ENCODE peak calls at places on chromosomes 1 and 21, in seven cellular contexts. G is esophagus squamous epithelium; L is right lobe of liver; I is upper lobe of left lung; V is CD8-positive, alpha-beta T cell; U is fibroblast of lung; Y is CD8-positive, alpha-beta memory T cell. B is an unnamed sample.

GRCh38 chr1:31297273-31298247 is 728 bp downstream of the ZCCHC17 start:
- DNase-seq in G (no peak), L (no peak), I (no peak), V (no peak), U (peak; percentile 11), Y (no peak), B (no peak)

GRCh38 chr1:32334864-32335618 is 992 bp downstream of the MARCKSL1 start:
- DNase-seq in G (no peak), L (peak; percentile 68), I (peak; percentile 48), V (peak; percentile 73), U (peak; percentile 36), Y (peak; percentile 72), B (peak; percentile 84)

GRCh38 chr1:218350909-218351616 is 5.9 kb downstream of the TGFB2 start:
- DNase-seq in G (no peak), L (no peak), I (no peak), V (no peak), U (peak; percentile 79), Y (no peak), B (no peak)

GRCh38 chr21:14878971-14879370 is 185.8 kb downstream of the NRIP1 start:
- DNase-seq in G (no peak), L (no peak), I (no peak), V (no peak), U (no peak), Y (no peak), B (no peak)

GRCh38 chr1:19100008-19100407 is 110.1 kb downstream of the UBR4 start:
- DNase-seq in G (no peak), L (no peak), I (no peak), V (no peak), U (no peak), Y (no peak), B (no peak)

GRCh38 chr1:151539321-151540020 is 638 bp upstream of the TUFT1 start:
- DNase-seq in G (peak; percentile 26), L (peak; percentile 91), I (peak; percentile 92), V (peak; percentile 29), U (peak; percentile 98), Y (no peak), B (peak; percentile 96)

GRCh38 chr21:35882791-35883240 is 177.5 kb downstream of the SETD4 start:
- DNase-seq in G (no peak), L (no peak), I (no peak), V (no peak), U (peak; percentile 37), Y (no peak), B (peak; percentile 13)

GRCh38 chr1:113178522-113178921 is 105.5 kb downstream of the LRIG2 start:
- DNase-seq in G (no peak), L (no peak), I (no peak), V (no peak), U (no peak), Y (no peak), B (no peak)

GRCh38 chr21:45074818-45075605 is 632 bp downstream of the ADARB1 start:
- DNase-seq in G (no peak), L (peak; percentile 54), I (no peak), V (peak; percentile 16), U (no peak), Y (no peak), B (no peak)

GRCh38 chr1:32863516-32864245 is 7.0 kb downstream of the FNDC5 start:
- DNase-seq in G (no peak), L (no peak), I (no peak), V (no peak), U (no peak), Y (no peak), B (no peak)

GRCh38 chr1:172533511-172534116 is 664 bp downstream of the SUCO start:
- DNase-seq in G (peak; percentile 16), L (peak; percentile 22), I (peak; percentile 46), V (peak; percentile 29), U (peak; percentile 30), Y (peak; percentile 55), B (no peak)

GRCh38 chr1:208122612-208123358 is 121.4 kb downstream of the PLXNA2 start:
- DNase-seq in G (no peak), L (no peak), I (no peak), V (no peak), U (no peak), Y (no peak), B (no peak)

GRCh38 chr1:225342695-225343094 is 85.1 kb downstream of the LBR start:
- DNase-seq in G (no peak), L (no peak), I (no peak), V (no peak), U (no peak), Y (no peak), B (no peak)

GRCh38 chr1:183180634-183181056 is 5.4 kb upstream of the LAMC2 start:
- DNase-seq in G (no peak), L (no peak), I (peak; percentile 58), V (no peak), U (peak; percentile 49), Y (no peak), B (peak; percentile 21)

GRCh38 chr1:26529655-26530539 is at the start of gene RPS6KA1:
- DNase-seq in G (no peak), L (peak; percentile 85), I (peak; percentile 84), V (peak; percentile 62), U (peak; percentile 15), Y (peak; percentile 66), B (peak; percentile 67)

GRCh38 chr1:174364996-174365760 is 82.6 kb upstream of the GPR52 start:
- DNase-seq in G (no peak), L (no peak), I (no peak), V (no peak), U (no peak), Y (no peak), B (no peak)

DNA sequence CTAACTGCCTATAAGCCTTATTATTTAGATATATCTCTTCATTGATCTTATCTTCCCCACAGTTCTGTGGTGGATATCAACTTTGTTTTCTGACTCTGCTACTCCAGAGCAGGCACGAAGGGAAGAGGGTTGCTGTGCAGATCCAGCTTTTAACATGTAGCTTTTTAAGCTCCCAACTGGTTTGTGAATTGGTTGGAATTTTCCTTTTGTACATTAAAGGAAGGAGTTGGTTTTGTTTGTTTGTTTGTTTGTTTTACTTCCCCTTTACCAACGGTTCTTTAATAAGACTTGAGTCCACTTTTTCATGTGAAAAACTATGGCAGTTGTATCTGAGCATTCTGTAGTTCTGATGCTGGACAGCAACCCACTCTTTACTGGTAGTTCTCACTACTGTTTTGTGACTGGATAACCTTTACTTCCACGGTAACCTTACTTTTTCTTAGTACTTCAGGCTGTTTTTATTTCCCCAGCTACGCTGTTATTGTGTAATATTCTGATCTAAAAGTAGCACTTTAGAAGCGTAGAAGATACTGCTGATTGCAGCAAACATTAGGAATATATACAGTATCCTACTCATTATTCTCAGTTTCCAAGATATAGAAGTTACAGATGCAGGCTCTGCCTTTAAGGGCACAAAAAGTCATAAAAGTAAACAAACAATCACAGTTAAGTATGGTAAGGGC is 1.6 kb downstream of the GNPAT start:
- DNase-seq in G (no peak), L (no peak), I (no peak), V (no peak), U (peak; percentile 19), Y (no peak), B (no peak)
- H3K4me3 ChIP-seq in G (peak overlapping the region; percentile 71), L (no peak overlapping the region), I (peak overlapping the region; percentile 65), V (peak overlapping the region; percentile 77), U (peak overlapping the region; percentile 75), Y (no peak overlapping the region), B (no peak overlapping the region)

GRCh38 chr1:41479808-41480160 is 4.7 kb downstream of the EDN2 start:
- DNase-seq in G (no peak), L (no peak), I (no peak), V (no peak), U (no peak), Y (no peak), B (peak; percentile 7)

GRCh38 chr1:41481109-41481775 is 3.2 kb downstream of the EDN2 start:
- DNase-seq in G (no peak), L (no peak), I (no peak), V (no peak), U (no peak), Y (no peak), B (peak; percentile 35)

GRCh38 chr1:41482001-41482765 is 2.3 kb downstream of the EDN2 start:
- DNase-seq in G (no peak), L (no peak), I (peak; percentile 69), V (no peak), U (no peak), Y (no peak), B (peak; percentile 95)

GRCh38 chr1:41479000-41479807 is 5.3 kb downstream of the EDN2 start:
- DNase-seq in G (no peak), L (no peak), I (no peak), V (no peak), U (peak; percentile 71), Y (no peak), B (no peak)

GRCh38 chr1:41480204-41481108 is 4.0 kb downstream of the EDN2 start:
- DNase-seq in G (no peak), L (no peak), I (no peak), V (no peak), U (no peak), Y (no peak), B (peak; percentile 20)
- H3K4me1 ChIP-seq in G (peaks cover 81% of the 10 kb centered on the region), L (peaks cover 58% of the 10 kb centered on the region), I (peaks cover 55% of the 10 kb centered on the region), V (no peaks in the 10 kb centered on the region), U (no peaks in the 10 kb centered on the region), Y (no peaks in the 10 kb centered on the region), B (peaks cover 44% of the 10 kb centered on the region)

GRCh38 chr1:109919271-109919670 is 8.6 kb downstream of the CSF1 start:
- DNase-seq in G (no peak), L (no peak), I (no peak), V (no peak), U (no peak), Y (no peak), B (no peak)

GRCh38 chr1:109917429-109918076 is 6.9 kb downstream of the CSF1 start:
- DNase-seq in G (no peak), L (no peak), I (no peak), V (no peak), U (no peak), Y (no peak), B (no peak)

GRCh38 chr1:109914587-109915240 is 4.1 kb downstream of the CSF1 start:
- DNase-seq in G (no peak), L (no peak), I (no peak), V (no peak), U (peak; percentile 69), Y (no peak), B (no peak)

GRCh38 chr1:109918671-109919070 is 8.0 kb downstream of the CSF1 start:
- DNase-seq in G (no peak), L (no peak), I (no peak), V (no peak), U (no peak), Y (no peak), B (no peak)

GRCh38 chr1:109918077-109918606 is 7.5 kb downstream of the CSF1 start:
- DNase-seq in G (no peak), L (no peak), I (no peak), V (no peak), U (no peak), Y (no peak), B (no peak)
- H3K36me3 ChIP-seq in G (peaks cover 84% of the 10 kb centered on the region), L (peaks cover 8% of the 10 kb centered on the region), I (peaks cover 81% of the 10 kb centered on the region), V (no peaks in the 10 kb centered on the region), U (peaks cover 47% of the 10 kb centered on the region), Y (peaks cover 19% of the 10 kb centered on the region), B (no peaks in the 10 kb centered on the region)

DNA sequence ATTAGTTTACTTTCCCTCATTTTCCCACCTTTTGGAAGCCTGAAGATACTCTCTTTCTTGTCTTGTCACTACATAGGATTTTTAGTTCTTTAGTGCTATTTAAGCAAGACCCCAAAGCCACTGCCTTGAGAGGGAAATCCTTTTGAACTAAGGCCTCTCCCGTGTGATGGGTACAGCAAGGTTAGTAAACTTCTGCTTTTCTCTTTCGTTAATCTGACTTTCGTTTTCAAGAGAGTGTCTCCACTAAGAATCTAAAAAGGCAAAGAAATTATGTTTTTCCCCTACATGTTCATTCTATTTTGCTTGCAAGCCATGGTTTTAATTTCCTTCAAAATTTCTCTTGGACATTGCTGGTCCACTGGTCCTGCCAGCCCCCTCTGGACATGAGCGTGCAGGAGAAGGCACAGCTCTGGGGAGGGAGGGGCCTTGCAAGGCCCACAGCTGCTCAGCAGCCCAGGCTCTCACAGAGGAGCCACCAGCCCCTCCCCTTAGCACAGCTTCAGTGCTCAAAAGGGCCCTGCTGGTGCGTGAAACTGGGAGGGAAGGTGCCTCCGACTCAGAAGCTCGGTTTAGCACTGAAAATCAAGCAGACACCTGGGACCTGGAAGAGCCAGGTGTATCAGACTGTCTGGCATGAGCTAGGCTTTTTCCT is 210.9 kb upstream of the GALNT2 start:
- DNase-seq in G (no peak), L (no peak), I (no peak), V (peak; percentile 11), U (no peak), Y (peak; percentile 13), B (peak; percentile 68)
- H3K4me3 ChIP-seq in G (no peak overlapping the region), L (no peak overlapping the region), I (no peak overlapping the region), V (peak overlapping the region; percentile 20), U (peak overlapping the region; percentile 18), Y (peak overlapping the region; percentile 43), B (peak overlapping the region; percentile 33)